ENCODE peak calls at places on chromosomes 1 and 21, in six cellular contexts. G is germinal center, I is SW480, M is pancreas, B is Calu3, R is A172. W is an unnamed sample.

GRCh38 chr1:150484861-150485260 is 2.4 kb upstream of the TARS2 start:
- DNase-seq in G (no peak), I (peak; percentile 50), M (no peak), B (peak; percentile 26), R (peak; percentile 52), W (no peak)

GRCh38 chr1:204155881-204156280 is 4.0 kb upstream of the ETNK2 start:
- DNase-seq in G (no peak), I (no peak), M (peak; percentile 43), B (no peak), R (no peak), W (no peak)

GRCh38 chr1:150575518-150576366 is 3.7 kb downstream of the MCL1 start:
- DNase-seq in G (no peak), I (no peak), M (no peak), B (no peak), R (no peak), W (no peak)

GRCh38 chr1:64877598-64877997 is 88.8 kb downstream of the JAK1 start:
- DNase-seq in G (no peak), I (no peak), M (no peak), B (no peak), R (no peak), W (no peak)

GRCh38 chr1:99659755-99660210 is 13.9 kb downstream of the PALMD start:
- DNase-seq in G (no peak), I (peak; percentile 34), M (no peak), B (peak; percentile 52), R (no peak), W (no peak)

GRCh38 chr1:25876693-25877077 is 1.2 kb upstream of the PAQR7 start:
- DNase-seq in G (no peak), I (no peak), M (no peak), B (no peak), R (no peak), W (no peak)

GRCh38 chr1:85243336-85243735 is 16.1 kb downstream of the C1orf52 start:
- DNase-seq in G (no peak), I (no peak), M (no peak), B (no peak), R (no peak), W (no peak)

GRCh38 chr21:34154878-34155277 is 81.5 kb downstream of the MRPS6 start:
- DNase-seq in G (no peak), I (no peak), M (no peak), B (no peak), R (no peak), W (no peak)

GRCh38 chr1:89987170-89987819 is 7.6 kb upstream of the ZNF326 start:
- DNase-seq in G (peak; percentile 70), I (peak; percentile 65), M (no peak), B (peak; percentile 48), R (peak; percentile 54), W (peak; percentile 81)

GRCh38 chr1:14970115-14970798 is 183.3 kb upstream of the TMEM51 start:
- DNase-seq in G (peak; percentile 16), I (peak; percentile 79), M (peak; percentile 23), B (peak; percentile 55), R (peak; percentile 76), W (no peak)

GRCh38 chr1:10761503-10762152 is 34.8 kb downstream of the CASZ1 start:
- DNase-seq in G (peak; percentile 46), I (no peak), M (peak; percentile 20), B (peak; percentile 60), R (no peak), W (no peak)

GRCh38 chr1:152190589-152190988 is 31.6 kb upstream of the RPTN start:
- DNase-seq in G (no peak), I (no peak), M (no peak), B (no peak), R (no peak), W (no peak)

GRCh38 chr1:151401125-151401788 is 1.9 kb downstream of the PSMB4 start:
- DNase-seq in G (no peak), I (peak; percentile 57), M (no peak), B (peak; percentile 18), R (peak; percentile 47), W (no peak)

GRCh38 chr1:104460880-104461279 is 711.2 kb downstream of the AMY1C start:
- DNase-seq in G (no peak), I (no peak), M (no peak), B (no peak), R (no peak), W (no peak)